ENCODE peak calls at places on chromosomes 4 and X, in eight cellular contexts. Z is transverse colon, C is A549, N is AG20443, X is SK-N-SH, M is uterus, R is cardiac fibroblast, P is sciatic nerve. U is an unnamed sample.

GRCh38 chrX:154546354-154547244 is at the start of gene G6PD:
- DNase-seq in Z (peak), C (peak), N (peak), X (peak), M (no peak), R (peak), P (no peak), U (no peak)

GRCh38 chr4:51884055-51884454 is 41.1 kb downstream of the DCUN1D4 start:
- DNase-seq in Z (no peak), C (no peak), N (no peak), X (no peak), M (no peak), R (no peak), P (no peak), U (no peak)

GRCh38 chr4:66572949-66573348 is 902.7 kb upstream of the EPHA5 start:
- DNase-seq in Z (no peak), C (no peak), N (no peak), X (no peak), M (no peak), R (peak), P (no peak), U (no peak)

GRCh38 chrX:148562846-148563245 is 62.4 kb downstream of the AFF2 start:
- DNase-seq in Z (no peak), C (no peak), N (no peak), X (no peak), M (no peak), R (no peak), P (no peak), U (no peak)

GRCh38 chrX:34338046-34338445 is 205.9 kb upstream of the FAM47A start:
- DNase-seq in Z (no peak), C (no peak), N (no peak), X (no peak), M (no peak), R (no peak), P (no peak), U (no peak)

GRCh38 chr4:17517664-17518063 is 2.7 kb downstream of the CLRN2 start:
- DNase-seq in Z (no peak), C (no peak), N (no peak), X (no peak), M (no peak), R (no peak), P (no peak), U (no peak)

GRCh38 chrX:117610806-117611205 is 505.8 kb downstream of the KLHL13 start:
- DNase-seq in Z (no peak), C (no peak), N (no peak), X (no peak), M (no peak), R (no peak), P (no peak), U (no peak)

GRCh38 chr4:6134612-6135220 is 65.6 kb downstream of the JAKMIP1 start:
- DNase-seq in Z (no peak), C (peak), N (no peak), X (no peak), M (no peak), R (no peak), P (no peak), U (no peak)

GRCh38 chrX:131802836-131803626 is 220.1 kb upstream of the STK26 start:
- DNase-seq in Z (peak), C (peak), N (no peak), X (peak), M (peak), R (no peak), P (peak), U (peak)

GRCh38 chrX:51852096-51852495 is 41.3 kb upstream of the MAGED1 start:
- DNase-seq in Z (no peak), C (no peak), N (no peak), X (no peak), M (no peak), R (no peak), P (no peak), U (no peak)

GRCh38 chr4:18882468-18882867 is 860.9 kb upstream of the LCORL start:
- DNase-seq in Z (no peak), C (no peak), N (peak), X (no peak), M (no peak), R (peak), P (no peak), U (no peak)

GRCh38 chrX:16465081-16465876 is 184.7 kb upstream of the S100G start:
- DNase-seq in Z (no peak), C (no peak), N (no peak), X (no peak), M (no peak), R (no peak), P (no peak), U (no peak)

GRCh38 chr4:5827108-5828004 is 65.5 kb downstream of the CRMP1 start:
- DNase-seq in Z (no peak), C (no peak), N (peak), X (no peak), M (no peak), R (peak), P (no peak), U (peak)

GRCh38 chr4:56496241-56496640 is 9.3 kb upstream of the ARL9 start:
- DNase-seq in Z (no peak), C (no peak), N (no peak), X (no peak), M (no peak), R (no peak), P (no peak), U (no peak)

GRCh38 chr4:95402299-95402698 is 146.5 kb downstream of the UNC5C start:
- DNase-seq in Z (no peak), C (no peak), N (no peak), X (no peak), M (no peak), R (no peak), P (no peak), U (no peak)